ENCODE peak calls at places on chromosomes 13 and 19, in ten cellular contexts. B, O, N, A, M, X, W, V, F and U are unnamed samples.

GRCh38 chr19:4083677-4084546 is 17.2 kb upstream of the ZBTB7A start:
- DNase-seq in B (no peak), O (no peak), N (no peak), A (peak; percentile 74), M (peak; percentile 59), X (peak; percentile 14), W (peak; percentile 88), V (peak; percentile 69), F (no peak), U (no peak)

GRCh38 chr19:17767559-17767958 is 16.3 kb downstream of the FCHO1 start:
- DNase-seq in B (no peak), O (no peak), N (no peak), A (no peak), M (no peak), X (no peak), W (no peak), V (no peak), F (no peak), U (no peak)

GRCh38 chr13:48009298-48009697 is 8.2 kb upstream of the SUCLA2 start:
- DNase-seq in B (no peak), O (no peak), N (peak; percentile 60), A (no peak), M (no peak), X (no peak), W (no peak), V (no peak), F (peak; percentile 85), U (no peak)

GRCh38 chr13:61685683-61686013 is 270.0 kb upstream of the PCDH20 start:
- DNase-seq in B (no peak), O (no peak), N (no peak), A (no peak), M (no peak), X (no peak), W (no peak), V (no peak), F (peak; percentile 11), U (no peak)

GRCh38 chr13:43432948-43433347 is 353.8 kb downstream of the ENOX1 start:
- DNase-seq in B (no peak), O (no peak), N (no peak), A (no peak), M (no peak), X (no peak), W (no peak), V (no peak), F (no peak), U (no peak)

GRCh38 chr13:26041476-26041875 is 10.3 kb downstream of the SHISA2 start:
- DNase-seq in B (no peak), O (no peak), N (no peak), A (no peak), M (no peak), X (no peak), W (no peak), V (no peak), F (no peak), U (no peak)

GRCh38 chr19:370641-371330 is 26.2 kb upstream of the MIER2 start:
- DNase-seq in B (no peak), O (no peak), N (no peak), A (no peak), M (no peak), X (no peak), W (peak; percentile 39), V (peak; percentile 29), F (no peak), U (no peak)

GRCh38 chr13:25415196-25415595 is 43.4 kb downstream of the ATP8A2 start:
- DNase-seq in B (no peak), O (no peak), N (no peak), A (no peak), M (no peak), X (no peak), W (no peak), V (no peak), F (no peak), U (no peak)

GRCh38 chr13:41028051-41028450 is 8.9 kb upstream of the ELF1 start:
- DNase-seq in B (no peak), O (no peak), N (no peak), A (no peak), M (no peak), X (no peak), W (no peak), V (no peak), F (no peak), U (no peak)

GRCh38 chr13:33265133-33265532 is 20.4 kb downstream of the STARD13 start:
- DNase-seq in B (no peak), O (no peak), N (no peak), A (no peak), M (no peak), X (no peak), W (no peak), V (no peak), F (no peak), U (no peak)

GRCh38 chr13:48081739-48082138 is 13.2 kb downstream of the MED4 start:
- DNase-seq in B (no peak), O (no peak), N (no peak), A (no peak), M (no peak), X (no peak), W (no peak), V (no peak), F (no peak), U (no peak)

DNA sequence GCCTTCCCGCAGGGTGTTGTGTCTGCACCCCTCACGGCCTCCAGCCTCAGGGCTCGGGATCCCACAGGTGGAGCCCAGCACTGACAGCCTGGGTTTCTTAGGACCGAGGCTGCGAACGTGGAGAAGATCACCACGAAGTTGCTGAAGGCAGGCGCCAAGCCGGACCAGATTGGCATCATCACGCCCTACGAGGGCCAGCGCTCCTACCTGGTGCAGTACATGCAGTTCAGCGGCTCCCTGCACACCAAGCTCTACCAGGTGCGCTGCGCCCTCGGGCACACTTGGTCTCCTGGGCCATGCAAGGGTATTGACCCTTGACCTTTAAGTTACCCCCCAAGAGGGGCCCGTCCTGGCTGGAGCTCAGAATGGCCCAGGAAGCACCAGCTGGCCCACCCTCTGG is 29.0 kb downstream of the UPF1 start:
- DNase-seq in B (no peak), O (no peak), N (no peak), A (no peak), M (no peak), X (no peak), W (peak; percentile 73), V (no peak), F (no peak), U (no peak)
- TF ChIP-seq POLR2A in B (no peak), O (no peak), N (no peak), A (no peak), M (no peak), X (no peak), W (no peak), V (no peak), F (no peak), U (no peak)

DNA sequence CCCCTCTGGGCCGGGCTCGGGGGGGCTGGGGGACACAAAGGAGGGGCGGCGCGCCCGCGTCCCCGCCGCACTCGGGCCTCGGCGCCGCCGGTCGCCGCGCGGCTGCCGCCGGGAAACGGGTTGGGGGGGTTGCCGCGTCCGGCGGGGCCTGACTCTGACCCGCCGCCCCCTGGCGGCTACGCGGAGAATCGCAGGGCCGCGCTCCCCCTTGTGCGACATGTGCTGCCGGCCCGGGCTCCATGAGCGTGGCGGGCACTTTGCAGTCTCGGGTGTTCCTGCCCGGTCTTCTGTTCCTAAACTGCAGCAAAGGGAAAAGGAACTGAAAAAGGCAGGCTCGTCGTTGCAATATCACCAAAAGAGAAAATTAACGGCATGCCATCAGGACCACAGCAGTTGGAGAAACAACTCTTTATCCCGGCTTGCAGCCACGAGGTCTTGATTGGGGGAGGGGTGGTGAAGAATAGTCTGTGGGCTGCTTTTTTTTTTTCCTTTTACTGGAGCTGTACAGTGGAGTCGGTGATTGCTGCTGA is 1.5 kb downstream of the MIR17HG start:
- DNase-seq in B (peak; percentile 78), O (peak; percentile 57), N (peak; percentile 83), A (peak; percentile 94), M (peak; percentile 56), X (peak; percentile 92), W (peak; percentile 99), V (peak; percentile 95), F (peak; percentile 92), U (peak; percentile 94)
- TF ChIP-seq POLR2A in B (peak; percentile 70), O (peak; percentile 73), N (no peak), A (no peak), M (peak; percentile 45), X (no peak), W (no peak), V (peak; percentile 23), F (peak; percentile 57), U (peak; percentile 57)

GRCh38 chr19:6644796-6645195 is 25.2 kb downstream of the TNFSF14 start:
- DNase-seq in B (no peak), O (no peak), N (no peak), A (no peak), M (no peak), X (no peak), W (no peak), V (no peak), F (no peak), U (no peak)
- TF ChIP-seq POLR2A in B (no peak), O (no peak), N (no peak), A (no peak), M (no peak), X (no peak), W (no peak), V (no peak), F (no peak), U (no peak)

GRCh38 chr19:35816846-35817245 is 4.2 kb upstream of the PRODH2 start:
- DNase-seq in B (no peak), O (no peak), N (no peak), A (no peak), M (no peak), X (no peak), W (no peak), V (no peak), F (no peak), U (no peak)

GRCh38 chr19:35824150-35824549 is 11.5 kb upstream of the PRODH2 start:
- DNase-seq in B (no peak), O (no peak), N (no peak), A (no peak), M (no peak), X (no peak), W (no peak), V (no peak), F (no peak), U (no peak)

GRCh38 chr19:35818445-35818844 is 5.8 kb upstream of the PRODH2 start:
- DNase-seq in B (no peak), O (no peak), N (no peak), A (no peak), M (no peak), X (no peak), W (no peak), V (no peak), F (no peak), U (no peak)

GRCh38 chr19:35822579-35822978 is 9.9 kb upstream of the PRODH2 start:
- DNase-seq in B (no peak), O (no peak), N (no peak), A (no peak), M (no peak), X (no peak), W (no peak), V (no peak), F (peak; percentile 44), U (no peak)
- TF ChIP-seq POLR2A in B (no peak), O (no peak), N (no peak), A (no peak), M (no peak), X (no peak), W (no peak), V (no peak), F (no peak), U (no peak)

DNA sequence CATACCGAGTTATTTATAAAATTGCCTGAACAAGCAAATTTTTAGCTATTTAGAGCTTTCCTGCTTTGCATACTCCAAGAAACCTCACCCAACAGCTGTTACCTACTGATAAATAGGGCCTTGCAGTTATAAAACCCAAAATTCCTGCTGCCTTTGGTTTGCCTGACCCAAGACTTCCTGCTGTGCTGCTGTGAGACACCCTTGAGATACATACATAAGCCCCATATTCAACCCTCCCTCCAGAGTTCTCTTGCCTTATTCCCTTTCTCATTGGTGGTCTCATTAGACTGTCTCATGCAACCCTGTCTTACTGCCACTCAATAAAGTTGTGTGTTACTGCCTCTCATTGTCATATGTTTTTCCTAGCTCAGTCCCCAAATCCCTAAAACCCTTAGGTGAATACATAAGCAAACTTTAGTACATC is 677.6 kb downstream of the UQCRFS1 start:
- DNase-seq in B (no peak), O (no peak), N (no peak), A (no peak), M (no peak), X (no peak), W (no peak), V (no peak), F (no peak), U (no peak)
- TF ChIP-seq POLR2A in B (no peak), O (no peak), N (no peak), A (no peak), M (no peak), X (no peak), W (no peak), V (no peak), F (no peak), U (no peak)